ENCODE peak calls at places on chromosomes 2 and 18, in five cellular contexts. C is mesothelial cell of epicardium, Z is mucosa of descending colon, I is NT2/D1, U is kidney. S is an unnamed sample.

GRCh38 chr2:72788756-72789155 is 37.1 kb downstream of the EXOC6B start:
- DNase-seq in U (no peak), Z (no peak), C (no peak), I (no peak), S (no peak)

GRCh38 chr2:189798312-189799029 is 14.2 kb downstream of the PMS1 start:
- DNase-seq in I (no peak), C (no peak), Z (no peak), U (no peak), S (no peak)

GRCh38 chr2:22817197-22817596 is 567.8 kb upstream of the KLHL29 start:
- DNase-seq in Z (no peak), C (no peak), U (no peak), I (no peak), S (no peak)

GRCh38 chr2:61328707-61329251 is 142.1 kb downstream of the USP34 start:
- DNase-seq in I (no peak), Z (peak), U (no peak), C (no peak), S (peak)

GRCh38 chr2:127615511-127616166 is 30.3 kb upstream of the GPR17 start:
- DNase-seq in I (no peak), U (no peak), Z (no peak), C (peak), S (peak)

GRCh38 chr2:241309684-241310117 is 5.8 kb downstream of the HDLBP start:
- DNase-seq in I (no peak), Z (peak), U (no peak), C (no peak), S (no peak)

GRCh38 chr18:4399929-4400328 is 55.2 kb downstream of the DLGAP1 start:
- DNase-seq in U (no peak), Z (no peak), C (no peak), I (no peak), S (no peak)

GRCh38 chr2:206431439-206431838 is 11.9 kb upstream of the ADAM23 start:
- DNase-seq in U (no peak), I (no peak), Z (no peak), C (no peak), S (no peak)

GRCh38 chr18:13510594-13510993 is 215.8 kb downstream of the FAM210A start:
- DNase-seq in U (no peak), I (no peak), C (no peak), Z (no peak), S (no peak)

GRCh38 chr2:225895126-225895525 is 495.6 kb downstream of the NYAP2 start:
- DNase-seq in C (no peak), Z (no peak), I (no peak), U (no peak), S (no peak)

GRCh38 chr2:178891265-178891958 is 84.2 kb upstream of the TTN start:
- DNase-seq in Z (peak), U (no peak), C (peak), I (peak), S (no peak)

GRCh38 chr2:218717262-218717661 is 6.6 kb downstream of the TTLL4 start:
- DNase-seq in U (no peak), C (no peak), I (no peak), Z (peak), S (no peak)

GRCh38 chr2:42834161-42834560 is 41.8 kb upstream of the HAAO start:
- DNase-seq in U (no peak), Z (no peak), I (no peak), C (peak), S (no peak)

GRCh38 chr2:153819501-153819900 is 52.2 kb upstream of the GALNT13 start:
- DNase-seq in Z (no peak), I (peak), U (peak), C (no peak), S (no peak)